ENCODE peak calls at places on chromosome 6, in four cellular contexts. U, Q, Y and M are unnamed samples.

GRCh38 chr6:162854734-162855191 is 127.0 kb downstream of the PACRG start:
- DNase-seq in U (no peak), Q (peak; percentile 24), Y (no peak), M (no peak)

GRCh38 chr6:93581371-93581770 is 162.0 kb upstream of the EPHA7 start:
- DNase-seq in U (no peak), Q (no peak), Y (no peak), M (no peak)

GRCh38 chr6:74000582-74000981 is 304.6 kb downstream of the CD109 start:
- DNase-seq in U (no peak), Q (no peak), Y (no peak), M (no peak)

GRCh38 chr6:114049367-114049966 is 78.5 kb upstream of the HDAC2 start:
- DNase-seq in U (peak; percentile 80), Q (peak; percentile 53), Y (no peak), M (no peak)

GRCh38 chr6:158793432-158793831 is 25.7 kb downstream of the EZR start:
- DNase-seq in U (peak; percentile 66), Q (peak; percentile 85), Y (no peak), M (no peak)

GRCh38 chr6:24864345-24864744 is 65.6 kb upstream of the ARMH2 start:
- DNase-seq in U (no peak), Q (no peak), Y (no peak), M (no peak)

GRCh38 chr6:107813555-107814194 is 10.4 kb downstream of the SCML4 start:
- DNase-seq in U (no peak), Q (no peak), Y (no peak), M (no peak)

GRCh38 chr6:151101811-151102694 is 137.7 kb upstream of the AKAP12 start:
- DNase-seq in U (no peak), Q (no peak), Y (no peak), M (no peak)

GRCh38 chr6:157172088-157172768 is 151.1 kb downstream of the TMEM242 start:
- DNase-seq in U (no peak), Q (no peak), Y (no peak), M (no peak)

GRCh38 chr6:2244261-2245102 is 923 bp downstream of the GMDS start:
- DNase-seq in U (peak; percentile 35), Q (peak; percentile 72), Y (no peak), M (no peak)

GRCh38 chr6:5173862-5174643 is 86.7 kb downstream of the LYRM4 start:
- DNase-seq in U (no peak), Q (no peak), Y (peak; percentile 16), M (no peak)

GRCh38 chr6:95325858-95326257 is 251.5 kb upstream of the MANEA start:
- DNase-seq in U (no peak), Q (no peak), Y (no peak), M (no peak)

GRCh38 chr6:101489456-101489855 is 95.9 kb downstream of the GRIK2 start:
- DNase-seq in U (no peak), Q (no peak), Y (no peak), M (no peak)

GRCh38 chr6:43992783-43993505 is 134.3 kb downstream of the MRPL14 start:
- DNase-seq in U (no peak), Q (no peak), Y (peak; percentile 82), M (peak; percentile 72)
- H3K27ac ChIP-seq in U (no peak overlapping the region), Q (no peak overlapping the region), Y (peak overlapping the region; percentile 36), M (peak overlapping the region; percentile 93)

DNA sequence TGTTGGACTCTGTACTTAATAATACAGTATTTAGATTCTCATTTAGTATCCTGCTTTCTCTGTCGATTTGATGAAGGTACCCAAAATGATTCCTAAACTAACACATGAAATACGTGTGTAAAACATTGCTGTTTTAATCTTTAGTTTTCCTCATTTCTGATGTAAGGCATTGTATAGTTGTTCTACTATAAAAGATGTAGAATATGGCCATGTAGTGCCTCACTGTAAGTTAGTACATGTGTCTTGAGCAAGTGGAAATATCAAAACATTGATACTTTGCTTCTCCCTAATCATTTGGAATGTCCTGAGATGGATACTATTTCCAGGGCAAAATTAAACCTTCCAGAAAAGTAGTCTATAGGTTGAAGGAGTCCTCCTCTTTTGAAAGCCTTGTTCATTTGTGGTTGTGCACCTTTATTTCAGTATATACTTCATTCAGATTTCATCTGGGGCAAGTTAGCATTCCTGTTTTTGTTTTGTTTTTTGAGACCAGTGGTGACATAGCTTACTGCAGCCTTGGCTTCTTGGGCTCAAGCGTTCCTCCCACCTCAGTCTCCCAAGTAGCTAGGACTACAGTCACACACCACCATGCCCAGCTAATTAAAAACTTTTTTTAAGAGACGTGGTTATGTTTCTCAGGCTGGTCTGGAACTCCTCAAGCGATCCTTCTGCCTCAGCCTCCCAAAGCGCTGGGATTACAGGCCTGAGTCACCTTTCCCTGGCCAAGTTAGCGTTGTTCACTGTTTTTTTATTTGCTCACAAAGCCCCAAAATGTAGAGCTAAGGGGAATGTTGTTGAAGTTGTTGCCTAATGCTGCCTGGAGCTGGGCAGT is 11.6 kb downstream of the SRSF3 start:
- DNase-seq in U (no peak), Q (no peak), Y (no peak), M (no peak)
- H3K4me1 ChIP-seq in U (peaks cover 93% of the 10 kb centered on the region), Q (no peaks in the 10 kb centered on the region), Y (peaks cover 88% of the 10 kb centered on the region), M (peaks cover 99% of the 10 kb centered on the region)

GRCh38 chr6:119720160-119720559 is 370.6 kb upstream of the MAN1A1 start:
- DNase-seq in U (peak; percentile 13), Q (peak; percentile 50), Y (no peak), M (no peak)
- H3K27ac ChIP-seq in U (no peak overlapping the region), Q (no peak overlapping the region), Y (no peak overlapping the region), M (no peak overlapping the region)

GRCh38 chr6:20370801-20371200 is 30.9 kb upstream of the E2F3 start:
- DNase-seq in U (no peak), Q (no peak), Y (no peak), M (no peak)
- H3K4me1 ChIP-seq in U (no peaks in the 10 kb centered on the region), Q (no peaks in the 10 kb centered on the region), Y (no peaks in the 10 kb centered on the region), M (no peaks in the 10 kb centered on the region)

GRCh38 chr6:47264775-47265184 is 44.9 kb downstream of the TNFRSF21 start:
- DNase-seq in U (no peak), Q (no peak), Y (no peak), M (no peak)
- H3K27ac ChIP-seq in U (no peak overlapping the region), Q (no peak overlapping the region), Y (no peak overlapping the region), M (peak overlapping the region; percentile 16)